ENCODE peak calls at places on chromosomes 13 and 19, in eight cellular contexts. One of them, this sample, is unnamed.

GRCh38 chr19:39470724-39471339 is 9.8 kb upstream of the TIMM50 start:
- DNase-seq in suprapubic skin: no peak
- DNase-seq in B cell: no peak
- DNase-seq in neural progenitor cell: no peak
- DNase-seq in hepatocyte: no peak
- DNase-seq in AG09319: no peak
- DNase-seq in GM06990: no peak
- DNase-seq in foreskin fibroblast: peak; percentile 14
- DNase-seq in this sample: no peak

GRCh38 chr19:42148270-42148669 is 16.0 kb upstream of the POU2F2 start:
- DNase-seq in suprapubic skin: no peak
- DNase-seq in B cell: no peak
- DNase-seq in neural progenitor cell: no peak
- DNase-seq in hepatocyte: no peak
- DNase-seq in AG09319: no peak
- DNase-seq in GM06990: no peak
- DNase-seq in foreskin fibroblast: no peak
- DNase-seq in this sample: no peak

GRCh38 chr19:48616041-48616436 is 1.2 kb upstream of the FAM83E start:
- DNase-seq in suprapubic skin: no peak
- DNase-seq in B cell: no peak
- DNase-seq in neural progenitor cell: no peak
- DNase-seq in hepatocyte: peak; percentile 3
- DNase-seq in AG09319: no peak
- DNase-seq in GM06990: no peak
- DNase-seq in foreskin fibroblast: no peak
- DNase-seq in this sample: no peak

GRCh38 chr13:104980571-104980970 is 1554.9 kb downstream of the EFNB2 start:
- DNase-seq in suprapubic skin: no peak
- DNase-seq in B cell: no peak
- DNase-seq in neural progenitor cell: no peak
- DNase-seq in hepatocyte: no peak
- DNase-seq in AG09319: no peak
- DNase-seq in GM06990: no peak
- DNase-seq in foreskin fibroblast: no peak
- DNase-seq in this sample: no peak

GRCh38 chr19:7348587-7349230 is at the start of gene ARHGEF18:
- DNase-seq in suprapubic skin: peak; percentile 40
- DNase-seq in B cell: peak; percentile 63
- DNase-seq in neural progenitor cell: no peak
- DNase-seq in hepatocyte: no peak
- DNase-seq in AG09319: no peak
- DNase-seq in GM06990: peak; percentile 88
- DNase-seq in foreskin fibroblast: no peak
- DNase-seq in this sample: no peak

GRCh38 chr19:29303035-29303706 is 90.2 kb upstream of the UQCRFS1 start:
- DNase-seq in suprapubic skin: no peak
- DNase-seq in B cell: no peak
- DNase-seq in neural progenitor cell: no peak
- DNase-seq in hepatocyte: no peak
- DNase-seq in AG09319: no peak
- DNase-seq in GM06990: no peak
- DNase-seq in foreskin fibroblast: no peak
- DNase-seq in this sample: no peak

GRCh38 chr13:87498681-87499080 is 172.5 kb upstream of the SLITRK5 start:
- DNase-seq in suprapubic skin: no peak
- DNase-seq in B cell: no peak
- DNase-seq in neural progenitor cell: peak; percentile 49
- DNase-seq in hepatocyte: peak; percentile 52
- DNase-seq in AG09319: no peak
- DNase-seq in GM06990: no peak
- DNase-seq in foreskin fibroblast: no peak
- DNase-seq in this sample: no peak

GRCh38 chr19:44141191-44142013 is at the start of gene ZNF234:
- DNase-seq in suprapubic skin: peak; percentile 83
- DNase-seq in B cell: peak; percentile 78
- DNase-seq in neural progenitor cell: peak; percentile 85
- DNase-seq in hepatocyte: peak; percentile 87
- DNase-seq in AG09319: peak; percentile 50
- DNase-seq in GM06990: peak; percentile 68
- DNase-seq in foreskin fibroblast: peak; percentile 87
- DNase-seq in this sample: no peak

GRCh38 chr19:10163557-10163956 is 31.2 kb downstream of the DNMT1 start:
- DNase-seq in suprapubic skin: no peak
- DNase-seq in B cell: no peak
- DNase-seq in neural progenitor cell: no peak
- DNase-seq in hepatocyte: no peak
- DNase-seq in AG09319: no peak
- DNase-seq in GM06990: no peak
- DNase-seq in foreskin fibroblast: no peak
- DNase-seq in this sample: no peak

GRCh38 chr19:52297601-52298358 is 811 bp downstream of the ZNF480 start:
- DNase-seq in suprapubic skin: no peak
- DNase-seq in B cell: peak; percentile 21
- DNase-seq in neural progenitor cell: peak; percentile 5
- DNase-seq in hepatocyte: no peak
- DNase-seq in AG09319: no peak
- DNase-seq in GM06990: no peak
- DNase-seq in foreskin fibroblast: peak; percentile 3
- DNase-seq in this sample: no peak

GRCh38 chr19:12723643-12724426 is at the start of gene TNPO2:
- DNase-seq in suprapubic skin: no peak
- DNase-seq in B cell: peak; percentile 79
- DNase-seq in neural progenitor cell: peak; percentile 92
- DNase-seq in hepatocyte: peak; percentile 69
- DNase-seq in AG09319: no peak
- DNase-seq in GM06990: peak; percentile 74
- DNase-seq in foreskin fibroblast: peak; percentile 54
- DNase-seq in this sample: no peak

GRCh38 chr13:27170221-27170520 is 1.4 kb downstream of the USP12 start:
- DNase-seq in suprapubic skin: no peak
- DNase-seq in B cell: peak; percentile 27
- DNase-seq in neural progenitor cell: no peak
- DNase-seq in hepatocyte: no peak
- DNase-seq in AG09319: no peak
- DNase-seq in GM06990: peak; percentile 65
- DNase-seq in foreskin fibroblast: peak; percentile 59
- DNase-seq in this sample: no peak

GRCh38 chr13:110070511-110071120 is 236.3 kb downstream of the COL4A1 start:
- DNase-seq in suprapubic skin: no peak
- DNase-seq in B cell: no peak
- DNase-seq in neural progenitor cell: no peak
- DNase-seq in hepatocyte: no peak
- DNase-seq in AG09319: peak; percentile 11
- DNase-seq in GM06990: no peak
- DNase-seq in foreskin fibroblast: peak; percentile 54
- DNase-seq in this sample: no peak

GRCh38 chr13:103431880-103432279 is 365.7 kb upstream of the SLC10A2 start:
- DNase-seq in suprapubic skin: no peak
- DNase-seq in B cell: no peak
- DNase-seq in neural progenitor cell: no peak
- DNase-seq in hepatocyte: no peak
- DNase-seq in AG09319: no peak
- DNase-seq in GM06990: no peak
- DNase-seq in foreskin fibroblast: no peak
- DNase-seq in this sample: no peak

GRCh38 chr13:43072394-43072793 is 49.0 kb downstream of the DNAJC15 start:
- DNase-seq in suprapubic skin: no peak
- DNase-seq in B cell: no peak
- DNase-seq in neural progenitor cell: no peak
- DNase-seq in hepatocyte: peak; percentile 40
- DNase-seq in AG09319: no peak
- DNase-seq in GM06990: no peak
- DNase-seq in foreskin fibroblast: no peak
- DNase-seq in this sample: no peak

GRCh38 chr13:51767100-51767499 is 36.9 kb downstream of the DHRS12 start:
- DNase-seq in suprapubic skin: no peak
- DNase-seq in B cell: no peak
- DNase-seq in neural progenitor cell: peak; percentile 54
- DNase-seq in hepatocyte: no peak
- DNase-seq in AG09319: no peak
- DNase-seq in GM06990: no peak
- DNase-seq in foreskin fibroblast: no peak
- DNase-seq in this sample: no peak

GRCh38 chr13:113209880-113210421 is 538 bp downstream of the CUL4A start:
- DNase-seq in suprapubic skin: peak; percentile 77
- DNase-seq in B cell: peak; percentile 80
- DNase-seq in neural progenitor cell: peak; percentile 62
- DNase-seq in hepatocyte: peak; percentile 82
- DNase-seq in AG09319: no peak
- DNase-seq in GM06990: peak; percentile 82
- DNase-seq in foreskin fibroblast: no peak
- DNase-seq in this sample: no peak

GRCh38 chr19:5680083-5680436 is 256 bp downstream of the MICOS13 start:
- DNase-seq in suprapubic skin: no peak
- DNase-seq in B cell: no peak
- DNase-seq in neural progenitor cell: peak; percentile 48
- DNase-seq in hepatocyte: peak; percentile 52
- DNase-seq in AG09319: no peak
- DNase-seq in GM06990: no peak
- DNase-seq in foreskin fibroblast: no peak
- DNase-seq in this sample: no peak

GRCh38 chr19:4970558-4971423 is 1.9 kb downstream of the KDM4B start:
- DNase-seq in suprapubic skin: peak; percentile 72
- DNase-seq in B cell: peak; percentile 14
- DNase-seq in neural progenitor cell: peak; percentile 65
- DNase-seq in hepatocyte: no peak
- DNase-seq in AG09319: no peak
- DNase-seq in GM06990: no peak
- DNase-seq in foreskin fibroblast: no peak
- DNase-seq in this sample: no peak

GRCh38 chr19:9498183-9498902 is at the start of gene ZNF560:
- DNase-seq in suprapubic skin: no peak
- DNase-seq in B cell: no peak
- DNase-seq in neural progenitor cell: no peak
- DNase-seq in hepatocyte: no peak
- DNase-seq in AG09319: peak; percentile 4
- DNase-seq in GM06990: peak; percentile 18
- DNase-seq in foreskin fibroblast: peak; percentile 37
- DNase-seq in this sample: no peak

GRCh38 chr13:26025196-26025595 is 26.6 kb downstream of the SHISA2 start:
- DNase-seq in suprapubic skin: no peak
- DNase-seq in B cell: no peak
- DNase-seq in neural progenitor cell: no peak
- DNase-seq in hepatocyte: no peak
- DNase-seq in AG09319: no peak
- DNase-seq in GM06990: no peak
- DNase-seq in foreskin fibroblast: no peak
- DNase-seq in this sample: no peak

GRCh38 chr19:30437869-30438268 is 65.7 kb downstream of the ZNF536 start:
- DNase-seq in suprapubic skin: no peak
- DNase-seq in B cell: no peak
- DNase-seq in neural progenitor cell: peak; percentile 34
- DNase-seq in hepatocyte: no peak
- DNase-seq in AG09319: no peak
- DNase-seq in GM06990: no peak
- DNase-seq in foreskin fibroblast: no peak
- DNase-seq in this sample: no peak
- TF ChIP-seq CTCF in suprapubic skin: no peak
- TF ChIP-seq CTCF in B cell: no peak
- TF ChIP-seq CTCF in neural progenitor cell: peak; percentile 52
- TF ChIP-seq CTCF in hepatocyte: no peak
- TF ChIP-seq CTCF in AG09319: no peak
- TF ChIP-seq CTCF in GM06990: peak; percentile 7
- TF ChIP-seq CTCF in foreskin fibroblast: no peak
- TF ChIP-seq CTCF in this sample: no peak

GRCh38 chr13:77143325-77143907 is 116.5 kb upstream of the FBXL3 start:
- DNase-seq in suprapubic skin: no peak
- DNase-seq in B cell: no peak
- DNase-seq in neural progenitor cell: no peak
- DNase-seq in hepatocyte: peak; percentile 35
- DNase-seq in AG09319: no peak
- DNase-seq in GM06990: no peak
- DNase-seq in foreskin fibroblast: peak; percentile 44
- DNase-seq in this sample: no peak
- TF ChIP-seq CTCF in suprapubic skin: no peak
- TF ChIP-seq CTCF in B cell: no peak
- TF ChIP-seq CTCF in neural progenitor cell: no peak
- TF ChIP-seq CTCF in hepatocyte: no peak
- TF ChIP-seq CTCF in AG09319: no peak
- TF ChIP-seq CTCF in GM06990: no peak
- TF ChIP-seq CTCF in foreskin fibroblast: no peak
- TF ChIP-seq CTCF in this sample: no peak

DNA sequence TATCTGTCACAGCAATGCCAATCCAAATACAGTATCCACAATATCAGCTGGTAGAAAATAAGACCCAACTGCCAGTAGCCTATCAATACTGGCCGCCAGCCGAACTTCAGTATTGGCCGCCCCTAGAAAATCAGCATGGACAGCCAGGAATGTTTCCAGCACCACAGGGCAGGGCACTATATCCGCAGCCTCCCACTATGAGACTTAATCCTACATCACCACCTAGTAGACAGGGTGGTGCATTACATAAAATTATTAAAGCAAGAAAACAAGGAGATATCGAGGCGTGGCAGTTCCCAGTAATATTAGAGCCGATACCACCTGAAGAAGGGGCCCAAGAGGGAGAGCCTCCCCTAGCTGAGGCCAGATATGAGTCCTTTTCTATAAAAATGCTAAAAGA is 111.3 kb downstream of the ZNF486 start:
- DNase-seq in suprapubic skin: no peak
- DNase-seq in B cell: no peak
- DNase-seq in neural progenitor cell: peak; percentile 60
- DNase-seq in hepatocyte: peak; percentile 39
- DNase-seq in AG09319: peak; percentile 1
- DNase-seq in GM06990: no peak
- DNase-seq in foreskin fibroblast: peak; percentile 14
- DNase-seq in this sample: no peak
- TF ChIP-seq CTCF in suprapubic skin: peak; percentile 22
- TF ChIP-seq CTCF in B cell: peak; percentile 74
- TF ChIP-seq CTCF in neural progenitor cell: peak; percentile 61
- TF ChIP-seq CTCF in hepatocyte: peak; percentile 42
- TF ChIP-seq CTCF in AG09319: peak; percentile 39
- TF ChIP-seq CTCF in GM06990: no peak
- TF ChIP-seq CTCF in foreskin fibroblast: no peak
- TF ChIP-seq CTCF in this sample: peak; percentile 78

DNA sequence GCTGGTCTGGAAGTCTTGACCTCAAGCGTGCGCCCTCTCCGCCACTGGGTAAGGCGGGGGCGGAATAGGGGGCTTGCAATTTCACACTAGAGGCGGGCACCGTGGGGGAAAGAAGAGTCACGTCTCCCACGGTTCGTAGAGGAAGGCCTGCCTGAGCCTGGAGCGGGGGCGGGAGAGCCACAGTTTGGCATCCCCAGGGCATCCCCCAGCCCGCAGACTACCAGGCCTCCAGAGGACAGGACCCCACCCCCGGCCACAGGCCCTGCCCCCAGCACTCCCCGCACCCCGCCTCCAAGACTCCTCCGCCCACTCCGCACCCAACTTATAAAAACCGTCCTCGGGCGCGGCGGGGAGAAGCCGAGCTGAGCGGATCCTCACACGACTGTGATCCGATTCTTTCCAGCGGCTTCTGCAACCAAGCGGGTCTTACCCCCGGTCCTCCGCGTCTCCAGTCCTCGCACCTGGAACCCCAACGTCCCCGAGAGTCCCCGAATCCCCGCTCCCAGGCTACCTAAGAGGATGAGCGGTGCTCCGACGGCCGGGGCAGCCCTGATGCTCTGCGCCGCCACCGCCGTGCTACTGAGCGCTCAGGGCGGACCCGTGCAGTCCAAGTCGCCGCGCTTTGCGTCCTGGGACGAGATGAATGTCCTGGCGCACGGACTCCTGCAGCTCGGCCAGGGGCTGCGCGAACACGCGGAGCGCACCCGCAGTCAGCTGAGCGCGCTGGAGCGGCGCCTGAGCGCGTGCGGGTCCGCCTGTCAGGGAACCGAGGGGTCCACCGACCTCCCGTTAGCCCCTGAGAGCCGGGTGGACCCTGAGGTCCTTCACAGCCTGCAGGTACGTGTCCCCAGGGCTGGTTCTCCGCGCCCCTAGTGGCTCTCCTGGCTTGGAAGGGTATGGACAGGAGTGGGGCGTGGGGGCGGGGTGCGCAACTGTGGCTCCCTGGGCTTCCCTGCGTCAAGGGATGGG is at the start of gene ANGPTL4:
- DNase-seq in suprapubic skin: peak; percentile 92
- DNase-seq in B cell: peak; percentile 65
- DNase-seq in neural progenitor cell: peak; percentile 83
- DNase-seq in hepatocyte: peak; percentile 75
- DNase-seq in AG09319: peak; percentile 46
- DNase-seq in GM06990: no peak
- DNase-seq in foreskin fibroblast: peak; percentile 90
- DNase-seq in this sample: no peak
- TF ChIP-seq CTCF in suprapubic skin: no peak
- TF ChIP-seq CTCF in B cell: no peak
- TF ChIP-seq CTCF in neural progenitor cell: peak; percentile 31
- TF ChIP-seq CTCF in hepatocyte: no peak
- TF ChIP-seq CTCF in AG09319: peak; percentile 17
- TF ChIP-seq CTCF in GM06990: peak; percentile 11
- TF ChIP-seq CTCF in foreskin fibroblast: peak; percentile 9
- TF ChIP-seq CTCF in this sample: peak; percentile 63